ENCODE peak calls at places on chromosomes 4 and X, in four cellular contexts. U is GM12878, L is HepG2, E is H1. C is an unnamed sample.

GRCh38 chr4:94701606-94702300 is 56.0 kb upstream of the BMPR1B start:
- DNase-seq in L (no peak), E (no peak), U (no peak), C (no peak)

GRCh38 chr4:13143234-13143633 is 340.9 kb downstream of the RAB28 start:
- DNase-seq in U (no peak), L (no peak), E (no peak), C (no peak)

GRCh38 chrX:113644426-113644825 is 803.8 kb upstream of the AMOT start:
- DNase-seq in E (no peak), U (no peak), L (no peak), C (no peak)

GRCh38 chrX:108148524-108148923 is 56.9 kb downstream of the ATG4A start:
- DNase-seq in L (no peak), U (peak), E (no peak), C (no peak)

GRCh38 chrX:41799661-41800060 is 75.7 kb downstream of the GPR82 start:
- DNase-seq in E (no peak), U (no peak), L (no peak), C (no peak)

GRCh38 chrX:109440475-109440874 is 41.4 kb downstream of the GUCY2F start:
- DNase-seq in L (no peak), E (no peak), U (no peak), C (no peak)

GRCh38 chrX:40402771-40403533 is 177.8 kb upstream of the ATP6AP2 start:
- DNase-seq in L (no peak), U (no peak), E (no peak), C (peak)

GRCh38 chr4:1047106-1047975 is 35.9 kb downstream of the FGFRL1 start:
- DNase-seq in U (no peak), E (no peak), L (no peak), C (no peak)

GRCh38 chrX:39899876-39900787 is 197.6 kb downstream of the BCOR start:
- DNase-seq in E (no peak), U (no peak), L (no peak), C (no peak)

GRCh38 chr4:66691101-66691500 is 854.2 kb downstream of the CENPC start:
- DNase-seq in E (no peak), U (no peak), L (no peak), C (no peak)

GRCh38 chr4:74117024-74117534 is 18.1 kb upstream of the CXCL2 start:
- DNase-seq in L (peak), U (no peak), E (no peak), C (no peak)

GRCh38 chr4:76476606-76477005 is 41.6 kb downstream of the SHROOM3 start:
- DNase-seq in U (no peak), E (no peak), L (no peak), C (no peak)

GRCh38 chrX:13373027-13373806 is 53.4 kb upstream of the ATXN3L start:
- DNase-seq in U (no peak), L (no peak), E (no peak), C (no peak)

GRCh38 chrX:151030845-151031244 is 47.7 kb downstream of the HMGB3 start:
- DNase-seq in U (no peak), L (no peak), E (no peak), C (no peak)

GRCh38 chrX:151031365-151031975 is 48.3 kb downstream of the HMGB3 start:
- DNase-seq in E (no peak), U (no peak), L (no peak), C (no peak)
- TF ChIP-seq HDAC6 in E (no peak), U (no peak), L (no peak), C (no peak)

GRCh38 chr4:80186666-80187065 is 10.6 kb upstream of the PRDM8 start:
- DNase-seq in U (no peak), L (no peak), E (no peak), C (no peak)
- TF ChIP-seq HDAC6 in U (no peak), L (no peak), E (no peak), C (no peak)

GRCh38 chrX:140163376-140164159 is 198.2 kb upstream of the CXorf66 start:
- DNase-seq in L (no peak), U (no peak), E (no peak), C (no peak)

GRCh38 chrX:140157143-140157542 is 191.8 kb upstream of the CXorf66 start:
- DNase-seq in L (no peak), E (no peak), U (no peak), C (no peak)

GRCh38 chrX:140157611-140158010 is 192.3 kb upstream of the CXorf66 start:
- DNase-seq in U (no peak), E (no peak), L (no peak), C (no peak)
- TF ChIP-seq HDAC6 in U (no peak), E (no peak), L (no peak), C (no peak)

GRCh38 chrX:17417411-17417810 is 42.4 kb downstream of the NHS start:
- DNase-seq in L (no peak), U (no peak), E (no peak), C (no peak)
- TF ChIP-seq HDAC6 in L (no peak), U (no peak), E (no peak), C (no peak)

GRCh38 chr4:9976781-9977180 is 44.5 kb downstream of the SLC2A9 start:
- DNase-seq in U (no peak), E (no peak), L (no peak), C (no peak)
- TF ChIP-seq HDAC6 in U (no peak), E (no peak), L (no peak), C (no peak)

DNA sequence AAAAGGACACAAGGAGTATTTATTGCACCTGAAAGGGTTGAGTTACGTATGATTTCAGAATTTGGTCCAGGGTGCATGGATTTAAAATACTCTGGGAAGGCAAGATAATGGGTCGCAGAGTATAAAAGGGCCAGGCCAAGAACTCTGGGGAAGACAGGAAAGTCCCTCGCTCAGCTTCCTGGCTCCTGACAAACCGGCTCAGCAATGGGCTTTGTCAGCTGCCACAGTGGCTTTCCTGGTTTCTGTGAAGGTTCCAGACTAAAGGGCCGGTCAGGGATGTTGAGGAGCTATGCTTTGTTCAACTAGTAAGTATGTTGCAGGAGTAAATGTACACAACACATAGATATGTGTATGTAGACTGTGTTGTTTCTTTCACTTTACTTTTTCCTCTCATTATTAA is 154.4 kb upstream of the ETNPPL start:
- DNase-seq in L (no peak), E (no peak), U (no peak), C (no peak)
- TF ChIP-seq HDAC6 in L (no peak), E (no peak), U (no peak), C (no peak)

GRCh38 chr4:37453361-37454262 is 209.1 kb downstream of the NWD2 start:
- DNase-seq in E (no peak), U (no peak), L (no peak), C (peak)
- TF ChIP-seq HDAC6 in E (no peak), U (no peak), L (no peak), C (no peak)

GRCh38 chrX:46328133-46328532 is 217.1 kb downstream of the ZNF674 start:
- DNase-seq in L (no peak), U (no peak), E (no peak), C (no peak)

GRCh38 chrX:46325312-46325877 is 219.8 kb downstream of the ZNF674 start:
- DNase-seq in L (peak), E (no peak), U (no peak), C (no peak)

GRCh38 chrX:46326161-46326560 is 219.1 kb downstream of the ZNF674 start:
- DNase-seq in E (no peak), U (no peak), L (no peak), C (no peak)

GRCh38 chrX:46327229-46328081 is 217.8 kb downstream of the ZNF674 start:
- DNase-seq in E (peak), L (peak), U (no peak), C (no peak)

GRCh38 chrX:46324166-46324565 is 221.1 kb downstream of the ZNF674 start:
- DNase-seq in U (no peak), L (no peak), E (no peak), C (no peak)
- TF ChIP-seq HDAC6 in U (no peak), L (no peak), E (no peak), C (no peak)